ENCODE peak calls at places on chromosomes 5 and 9, in six cellular contexts. One of them, this sample, is unnamed.

GRCh38 chr9:77440057-77440456 is 208.1 kb downstream of the GNA14 start:
- DNase-seq in endodermal cell: peak
- DNase-seq in fibroblast of mammary gland: peak
- DNase-seq in tibial nerve: no peak
- DNase-seq in AG04450: no peak
- DNase-seq in RWPE1: no peak
- DNase-seq in this sample: no peak

GRCh38 chr9:5869315-5870019 is 21.2 kb upstream of the MLANA start:
- DNase-seq in endodermal cell: peak
- DNase-seq in fibroblast of mammary gland: peak
- DNase-seq in tibial nerve: no peak
- DNase-seq in AG04450: no peak
- DNase-seq in RWPE1: peak
- DNase-seq in this sample: no peak

GRCh38 chr9:124485936-124486335 is 21.3 kb downstream of the NR5A1 start:
- DNase-seq in endodermal cell: no peak
- DNase-seq in fibroblast of mammary gland: no peak
- DNase-seq in tibial nerve: no peak
- DNase-seq in AG04450: no peak
- DNase-seq in RWPE1: no peak
- DNase-seq in this sample: no peak

GRCh38 chr9:90188656-90189055 is 454.0 kb downstream of the DIRAS2 start:
- DNase-seq in endodermal cell: no peak
- DNase-seq in fibroblast of mammary gland: no peak
- DNase-seq in tibial nerve: no peak
- DNase-seq in AG04450: no peak
- DNase-seq in RWPE1: no peak
- DNase-seq in this sample: no peak

GRCh38 chr5:59341760-59342159 is 551.8 kb downstream of the PDE4D start:
- DNase-seq in endodermal cell: no peak
- DNase-seq in fibroblast of mammary gland: no peak
- DNase-seq in tibial nerve: no peak
- DNase-seq in AG04450: no peak
- DNase-seq in RWPE1: no peak
- DNase-seq in this sample: no peak

GRCh38 chr9:86321373-86321772 is 32.8 kb downstream of the TUT7 start:
- DNase-seq in endodermal cell: no peak
- DNase-seq in fibroblast of mammary gland: peak
- DNase-seq in tibial nerve: no peak
- DNase-seq in AG04450: peak
- DNase-seq in RWPE1: no peak
- DNase-seq in this sample: peak

GRCh38 chr9:10265102-10265708 is 347.6 kb downstream of the PTPRD start:
- DNase-seq in endodermal cell: no peak
- DNase-seq in fibroblast of mammary gland: peak
- DNase-seq in tibial nerve: no peak
- DNase-seq in AG04450: peak
- DNase-seq in RWPE1: peak
- DNase-seq in this sample: peak

GRCh38 chr5:112119527-112119926 is 299.6 kb downstream of the EPB41L4A start:
- DNase-seq in endodermal cell: no peak
- DNase-seq in fibroblast of mammary gland: no peak
- DNase-seq in tibial nerve: no peak
- DNase-seq in AG04450: no peak
- DNase-seq in RWPE1: no peak
- DNase-seq in this sample: no peak

GRCh38 chr5:38640012-38640395 is 83.6 kb upstream of the LIFR start:
- DNase-seq in endodermal cell: no peak
- DNase-seq in fibroblast of mammary gland: peak
- DNase-seq in tibial nerve: no peak
- DNase-seq in AG04450: no peak
- DNase-seq in RWPE1: no peak
- DNase-seq in this sample: peak

GRCh38 chr9:131237931-131238401 is 38.3 kb downstream of the FAM78A start:
- DNase-seq in endodermal cell: peak
- DNase-seq in fibroblast of mammary gland: peak
- DNase-seq in tibial nerve: peak
- DNase-seq in AG04450: peak
- DNase-seq in RWPE1: peak
- DNase-seq in this sample: peak

GRCh38 chr9:88952976-88953375 is 38.3 kb upstream of the S1PR3 start:
- DNase-seq in endodermal cell: no peak
- DNase-seq in fibroblast of mammary gland: no peak
- DNase-seq in tibial nerve: no peak
- DNase-seq in AG04450: no peak
- DNase-seq in RWPE1: no peak
- DNase-seq in this sample: no peak

GRCh38 chr9:88952086-88952615 is 39.1 kb upstream of the S1PR3 start:
- DNase-seq in endodermal cell: no peak
- DNase-seq in fibroblast of mammary gland: peak
- DNase-seq in tibial nerve: no peak
- DNase-seq in AG04450: no peak
- DNase-seq in RWPE1: no peak
- DNase-seq in this sample: peak

GRCh38 chr9:88951143-88951542 is 40.1 kb upstream of the S1PR3 start:
- DNase-seq in endodermal cell: no peak
- DNase-seq in fibroblast of mammary gland: no peak
- DNase-seq in tibial nerve: no peak
- DNase-seq in AG04450: no peak
- DNase-seq in RWPE1: no peak
- DNase-seq in this sample: no peak

GRCh38 chr9:88954073-88954472 is 37.2 kb upstream of the S1PR3 start:
- DNase-seq in endodermal cell: no peak
- DNase-seq in fibroblast of mammary gland: peak
- DNase-seq in tibial nerve: no peak
- DNase-seq in AG04450: no peak
- DNase-seq in RWPE1: no peak
- DNase-seq in this sample: no peak

GRCh38 chr9:88953401-88954029 is 37.8 kb upstream of the S1PR3 start:
- DNase-seq in endodermal cell: no peak
- DNase-seq in fibroblast of mammary gland: peak
- DNase-seq in tibial nerve: no peak
- DNase-seq in AG04450: no peak
- DNase-seq in RWPE1: no peak
- DNase-seq in this sample: peak
- TF ChIP-seq CTCF in endodermal cell: no peak
- TF ChIP-seq CTCF in fibroblast of mammary gland: no peak
- TF ChIP-seq CTCF in tibial nerve: no peak
- TF ChIP-seq CTCF in AG04450: no peak
- TF ChIP-seq CTCF in RWPE1: no peak
- TF ChIP-seq CTCF in this sample: no peak

DNA sequence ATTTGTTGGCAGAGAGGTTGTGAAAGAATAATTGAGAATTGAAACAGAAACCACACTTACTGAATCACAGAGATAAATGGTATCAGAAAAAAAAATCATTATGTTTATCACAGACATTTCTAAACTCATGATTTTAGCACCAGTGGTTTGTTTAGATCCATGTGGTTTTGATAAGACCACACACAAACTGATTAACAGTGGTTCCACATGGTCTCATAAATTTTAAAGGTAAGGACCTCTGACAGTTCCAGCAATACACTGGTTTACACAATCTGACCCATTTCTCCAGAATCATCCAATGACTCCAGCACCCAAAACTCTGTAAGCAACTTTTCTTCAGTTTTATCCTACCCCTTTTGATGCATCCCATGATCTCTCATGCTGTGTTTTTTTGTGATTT is 261.2 kb downstream of the ANXA1 start:
- DNase-seq in endodermal cell: no peak
- DNase-seq in fibroblast of mammary gland: no peak
- DNase-seq in tibial nerve: no peak
- DNase-seq in AG04450: no peak
- DNase-seq in RWPE1: no peak
- DNase-seq in this sample: no peak
- TF ChIP-seq CTCF in endodermal cell: no peak
- TF ChIP-seq CTCF in fibroblast of mammary gland: no peak
- TF ChIP-seq CTCF in tibial nerve: no peak
- TF ChIP-seq CTCF in AG04450: no peak
- TF ChIP-seq CTCF in RWPE1: no peak
- TF ChIP-seq CTCF in this sample: no peak

GRCh38 chr9:132694144-132694543 is 23.9 kb downstream of the GTF3C4 start:
- DNase-seq in endodermal cell: peak
- DNase-seq in fibroblast of mammary gland: peak
- DNase-seq in tibial nerve: no peak
- DNase-seq in AG04450: no peak
- DNase-seq in RWPE1: no peak
- DNase-seq in this sample: peak
- TF ChIP-seq CTCF in endodermal cell: peak
- TF ChIP-seq CTCF in fibroblast of mammary gland: peak
- TF ChIP-seq CTCF in tibial nerve: no peak
- TF ChIP-seq CTCF in AG04450: peak
- TF ChIP-seq CTCF in RWPE1: no peak
- TF ChIP-seq CTCF in this sample: peak

DNA sequence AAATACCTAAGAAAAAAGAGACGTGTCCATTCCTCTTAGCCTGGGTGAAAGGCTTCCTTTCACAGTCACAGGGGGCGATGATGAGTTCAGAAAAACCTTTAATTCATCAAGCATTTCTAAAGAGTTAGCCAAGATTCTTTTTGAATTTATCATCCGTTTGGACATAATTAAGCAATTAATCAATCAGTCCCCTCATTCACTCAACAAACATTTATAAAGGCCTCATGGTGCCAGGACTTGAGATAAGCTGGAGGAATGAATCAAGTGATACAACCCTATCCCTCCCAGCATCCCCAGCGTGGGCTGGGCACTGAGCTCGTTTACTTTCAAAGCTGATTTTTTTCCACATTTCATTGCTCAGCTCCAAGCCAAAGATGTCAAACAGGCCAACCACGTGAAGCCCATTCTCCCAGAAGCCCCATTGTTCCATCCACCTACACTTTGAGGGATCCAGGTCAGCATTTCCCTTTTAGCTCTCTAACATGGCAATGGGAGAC is 140.5 kb downstream of the SLIT3 start:
- DNase-seq in endodermal cell: no peak
- DNase-seq in fibroblast of mammary gland: peak
- DNase-seq in tibial nerve: no peak
- DNase-seq in AG04450: no peak
- DNase-seq in RWPE1: no peak
- DNase-seq in this sample: peak
- TF ChIP-seq CTCF in endodermal cell: peak
- TF ChIP-seq CTCF in fibroblast of mammary gland: peak
- TF ChIP-seq CTCF in tibial nerve: no peak
- TF ChIP-seq CTCF in AG04450: no peak
- TF ChIP-seq CTCF in RWPE1: no peak
- TF ChIP-seq CTCF in this sample: no peak